ENCODE peak calls at places on chromosome 22, in six cellular contexts. L, P, E, Z, C and N are unnamed samples.

GRCh38 chr22:17700778-17701177 is 62.2 kb downstream of the BCL2L13 start:
- DNase-seq in Z (no peak), C (no peak), L (no peak), E (no peak), P (no peak), N (peak)

GRCh38 chr22:49986325-49986724 is 25.8 kb downstream of the PIM3 start:
- DNase-seq in C (no peak), P (no peak), Z (no peak), E (no peak), L (no peak), N (no peak)

GRCh38 chr22:20517422-20517821 is 10.0 kb downstream of the MED15 start:
- DNase-seq in Z (no peak), C (no peak), L (no peak), E (no peak), P (no peak), N (no peak)

GRCh38 chr22:27842236-27842993 is 40.9 kb upstream of the MN1 start:
- DNase-seq in P (peak), Z (no peak), C (no peak), E (no peak), L (no peak), N (no peak)

GRCh38 chr22:33020721-33021120 is 37.5 kb downstream of the SYN3 start:
- DNase-seq in Z (no peak), P (no peak), C (no peak), E (no peak), L (no peak), N (no peak)

GRCh38 chr22:30252411-30253204 is 6.0 kb upstream of the LIF start:
- DNase-seq in E (no peak), L (no peak), C (no peak), Z (no peak), P (no peak), N (no peak)

GRCh38 chr22:46070215-46070721 is 80.1 kb upstream of the PPARA start:
- DNase-seq in Z (peak), C (no peak), L (no peak), E (peak), P (peak), N (peak)

GRCh38 chr22:28115426-28115825 is 196.4 kb upstream of the PITPNB start:
- DNase-seq in Z (no peak), P (no peak), E (no peak), L (no peak), C (no peak), N (no peak)

GRCh38 chr22:18103527-18104269 is 6.9 kb upstream of the TUBA8 start:
- DNase-seq in L (no peak), P (no peak), E (no peak), C (no peak), Z (no peak), N (no peak)

GRCh38 chr22:47163876-47164513 is 401.5 kb downstream of the TBC1D22A start:
- DNase-seq in P (no peak), Z (peak), E (peak), L (no peak), C (no peak), N (no peak)

GRCh38 chr22:25051073-25051472 is 98.6 kb downstream of the KIAA1671 start:
- DNase-seq in C (no peak), Z (no peak), E (no peak), P (no peak), L (no peak), N (no peak)

GRCh38 chr22:45526263-45526662 is 23.6 kb downstream of the FBLN1 start:
- DNase-seq in L (no peak), Z (no peak), E (no peak), P (no peak), C (no peak), N (no peak)

GRCh38 chr22:31089101-31090100 is 8.3 kb downstream of the SMTN start:
- DNase-seq in C (peak), P (peak), L (no peak), Z (peak), E (peak), N (peak)

GRCh38 chr22:49887716-49888115 is 30.5 kb downstream of the ALG12 start:
- DNase-seq in P (no peak), Z (no peak), L (no peak), C (no peak), E (no peak), N (no peak)

GRCh38 chr22:31846161-31847115 is 92.6 kb downstream of the DEPDC5 start:
- DNase-seq in P (no peak), L (peak), C (peak), E (no peak), Z (no peak), N (peak)

GRCh38 chr22:29716814-29717213 is 3.0 kb upstream of the CABP7 start:
- DNase-seq in C (peak), Z (peak), E (peak), L (peak), P (peak), N (peak)

GRCh38 chr22:25420925-25421904 is 143.3 kb upstream of the GRK3 start:
- DNase-seq in L (no peak), E (no peak), P (no peak), Z (no peak), C (no peak), N (no peak)

GRCh38 chr22:21661991-21662390 is 3.8 kb upstream of the PPIL2 start:
- DNase-seq in C (no peak), Z (no peak), E (no peak), L (no peak), P (no peak), N (no peak)

GRCh38 chr22:21660904-21661303 is 4.9 kb upstream of the PPIL2 start:
- DNase-seq in E (no peak), L (no peak), C (no peak), P (no peak), Z (no peak), N (no peak)

GRCh38 chr22:21659864-21660525 is 5.8 kb upstream of the PPIL2 start:
- DNase-seq in E (no peak), L (no peak), Z (no peak), C (no peak), P (no peak), N (no peak)

GRCh38 chr22:21657020-21657360 is 8.8 kb upstream of the PPIL2 start:
- DNase-seq in Z (no peak), C (no peak), E (no peak), P (no peak), L (no peak), N (no peak)

GRCh38 chr22:21657361-21658118 is 8.3 kb upstream of the PPIL2 start:
- DNase-seq in C (peak), L (no peak), E (peak), Z (no peak), P (peak), N (peak)
- TF ChIP-seq CTCF in C (no peak), L (no peak), E (peak), Z (no peak), P (no peak), N (no peak)

DNA sequence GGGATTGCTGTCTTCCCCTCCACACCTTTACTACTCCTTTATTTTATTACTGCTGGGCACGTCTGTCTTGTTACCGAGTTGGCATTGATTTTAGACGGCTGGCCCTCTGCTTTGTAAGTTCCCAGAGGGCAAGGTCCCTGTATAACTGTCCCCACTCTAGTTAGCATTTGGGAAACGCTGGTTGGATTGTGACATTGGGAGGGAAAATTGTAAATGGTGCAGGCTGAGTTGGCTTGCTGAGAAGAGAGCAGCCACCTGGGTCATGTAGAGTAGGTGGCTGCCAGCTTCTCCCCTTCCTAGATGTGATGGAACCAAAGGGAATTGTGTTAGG is 1.7 kb downstream of the TAB1 start:
- DNase-seq in L (no peak), E (no peak), C (no peak), P (no peak), Z (no peak), N (no peak)
- H3K4me3 ChIP-seq in L (no peak), E (no peak), C (no peak), P (no peak), Z (no peak), N (no peak)

DNA sequence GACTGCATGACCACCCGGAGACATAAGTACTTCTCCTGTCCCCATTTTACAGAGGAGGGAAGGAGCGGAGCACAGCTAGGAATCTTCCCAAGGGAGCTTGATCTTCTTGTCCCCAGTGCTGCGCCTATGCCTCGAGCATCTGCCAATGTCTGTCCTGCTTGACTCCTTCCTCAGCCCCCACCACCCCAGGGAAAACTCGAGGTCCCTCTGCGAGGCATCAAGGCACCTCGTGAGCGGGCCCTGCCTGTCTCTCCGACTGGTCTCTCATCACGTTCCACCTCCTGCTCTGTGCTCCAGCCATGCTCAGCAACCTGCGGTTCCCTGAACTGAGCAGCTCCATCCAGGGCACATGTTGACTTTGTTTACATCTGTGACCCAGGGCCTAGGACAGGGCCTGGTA is 2.5 kb downstream of the NCF4 start:
- DNase-seq in E (no peak), L (no peak), P (no peak), C (no peak), Z (no peak), N (no peak)
- TF ChIP-seq CTCF in E (no peak), L (no peak), P (no peak), C (no peak), Z (no peak), N (no peak)

GRCh38 chr22:23688571-23688970 is 2.2 kb upstream of the RGL4 start:
- DNase-seq in C (no peak), Z (no peak), P (no peak), E (peak), L (no peak), N (no peak)

GRCh38 chr22:23692598-23693291 is 1.9 kb downstream of the RGL4 start:
- DNase-seq in C (no peak), L (no peak), E (no peak), P (peak), Z (no peak), N (no peak)

GRCh38 chr22:23689414-23689813 is 1.4 kb upstream of the RGL4 start:
- DNase-seq in E (no peak), Z (no peak), L (no peak), P (no peak), C (no peak), N (no peak)

GRCh38 chr22:23691748-23692423 is 1.1 kb downstream of the RGL4 start:
- DNase-seq in P (no peak), Z (no peak), C (no peak), L (no peak), E (peak), N (no peak)

DNA sequence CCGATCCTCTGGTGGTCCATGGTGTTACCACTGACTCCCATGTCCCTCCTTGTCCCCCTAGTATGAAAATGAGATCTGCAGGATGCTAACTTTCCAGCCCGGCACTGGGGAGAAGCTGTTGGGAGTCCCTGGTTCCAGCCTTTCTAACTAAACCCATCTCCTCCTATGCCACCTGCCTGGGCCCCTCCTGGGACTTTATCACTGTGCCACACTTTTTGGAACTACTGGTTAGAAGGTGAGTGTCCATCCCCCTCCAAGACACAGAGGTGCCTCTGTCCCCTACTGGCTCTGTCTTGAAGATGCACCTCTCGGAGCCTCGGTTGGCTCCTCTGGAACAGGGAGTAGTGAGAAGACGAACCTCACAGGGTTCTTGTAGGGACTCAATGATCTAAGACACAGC is at the start of gene RGL4:
- DNase-seq in C (no peak), Z (no peak), P (no peak), L (no peak), E (no peak), N (no peak)
- H3K4me3 ChIP-seq in C (no peak), Z (no peak), P (no peak), L (no peak), E (no peak), N (no peak)

DNA sequence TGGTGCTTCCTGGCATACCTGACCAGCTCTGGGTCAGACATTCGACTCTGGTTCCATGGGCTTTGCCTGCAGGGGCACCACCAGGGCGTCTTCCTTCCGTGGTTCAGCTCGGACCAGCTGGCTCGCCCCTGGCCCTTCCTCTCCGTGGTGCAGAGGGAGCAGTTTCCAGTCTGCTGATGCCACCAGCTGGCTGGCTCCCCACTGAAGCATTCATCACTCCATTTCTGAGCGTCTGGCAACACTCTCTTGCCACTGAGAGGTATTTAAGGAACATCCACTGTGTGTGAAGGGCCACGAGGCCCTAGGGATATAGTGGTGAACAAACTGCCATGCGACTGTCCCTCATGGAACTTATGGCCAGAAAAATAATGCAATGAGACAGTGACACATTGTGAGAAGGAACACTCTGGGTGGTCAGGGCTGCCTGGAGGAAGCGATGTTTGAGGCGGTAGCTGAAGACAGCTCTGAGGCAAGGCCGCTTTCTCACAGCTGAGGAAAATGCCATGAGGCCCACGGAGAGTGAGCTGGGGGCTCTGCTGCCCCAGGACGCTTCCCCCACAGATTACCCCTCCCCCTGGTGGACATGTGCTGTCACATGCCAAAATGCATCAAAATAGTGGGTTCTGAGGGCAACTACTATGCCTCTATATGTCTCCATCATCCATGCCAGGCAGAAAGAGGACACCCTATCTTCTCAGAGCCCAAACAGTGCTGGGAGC is 44.9 kb upstream of the ARFGAP3 start:
- DNase-seq in E (no peak), P (no peak), Z (no peak), C (no peak), L (no peak), N (no peak)
- TF ChIP-seq CTCF in E (no peak), P (peak), Z (no peak), C (peak), L (peak), N (peak)

GRCh38 chr22:36757608-36758220 is 18.2 kb downstream of the IFT27 start:
- DNase-seq in E (peak), Z (peak), L (peak), C (peak), P (peak), N (peak)

GRCh38 chr22:36755316-36755715 is 20.6 kb downstream of the IFT27 start:
- DNase-seq in Z (no peak), P (no peak), C (no peak), L (no peak), E (peak), N (no peak)

GRCh38 chr22:36758792-36759271 is 17.1 kb downstream of the IFT27 start:
- DNase-seq in Z (no peak), P (no peak), L (no peak), C (no peak), E (peak), N (no peak)

GRCh38 chr22:36756031-36756430 is 19.9 kb downstream of the IFT27 start:
- DNase-seq in Z (no peak), C (no peak), E (peak), P (no peak), L (no peak), N (no peak)

DNA sequence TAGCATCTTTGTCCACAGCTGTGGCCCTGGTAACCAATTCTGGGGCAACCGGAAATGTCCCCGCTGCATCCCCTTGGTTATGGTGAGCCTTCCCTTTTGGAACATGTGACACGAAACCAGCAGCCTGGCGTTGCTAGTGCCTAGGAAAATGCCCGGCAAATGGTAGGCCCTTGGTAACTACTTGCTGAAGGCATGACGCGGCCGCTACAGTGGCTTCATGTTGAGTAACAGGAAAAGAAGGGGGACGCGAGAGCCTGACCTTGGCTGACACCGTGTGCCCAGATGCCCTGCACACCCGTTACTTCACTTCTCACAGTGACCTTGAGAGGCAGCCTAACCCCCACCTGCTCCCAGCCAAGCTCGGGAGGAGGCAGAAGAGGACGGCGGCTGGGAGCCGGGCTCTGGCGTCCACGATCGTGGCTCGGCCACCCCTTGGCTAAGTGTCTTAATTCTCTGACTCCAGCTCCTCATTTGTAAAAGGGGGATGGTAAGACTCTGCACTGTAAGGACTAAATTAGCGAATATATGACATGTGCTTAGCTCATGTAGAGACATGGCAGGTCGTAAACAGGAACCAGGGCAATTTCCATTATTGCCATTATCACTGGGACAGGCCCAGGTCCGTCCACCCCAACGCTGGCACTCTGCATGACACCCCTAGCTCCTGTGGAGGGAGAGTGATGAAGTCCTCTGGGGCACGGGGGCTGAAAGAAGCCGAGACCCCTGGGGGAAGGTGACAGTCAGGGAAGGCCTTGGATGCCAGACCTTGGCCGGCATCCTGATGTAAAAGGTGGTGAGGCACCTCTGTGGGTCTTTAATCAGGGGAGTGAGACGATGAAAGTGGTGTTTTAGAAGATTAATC is 18.9 kb downstream of the IFT27 start:
- DNase-seq in Z (no peak), L (no peak), P (no peak), E (peak), C (no peak), N (no peak)
- H3K4me3 ChIP-seq in Z (no peak), L (no peak), P (no peak), E (no peak), C (no peak), N (no peak)

GRCh38 chr22:35333220-35333619 is 33.5 kb downstream of the TOM1 start:
- DNase-seq in Z (no peak), E (no peak), L (no peak), C (no peak), P (no peak), N (no peak)

GRCh38 chr22:35328472-35328885 is 28.8 kb downstream of the TOM1 start:
- DNase-seq in E (no peak), P (no peak), L (no peak), Z (no peak), C (no peak), N (no peak)

GRCh38 chr22:35327690-35328471 is 28.2 kb downstream of the TOM1 start:
- DNase-seq in L (no peak), P (no peak), E (no peak), C (no peak), Z (no peak), N (no peak)

GRCh38 chr22:35329114-35329847 is 29.6 kb downstream of the TOM1 start:
- DNase-seq in C (no peak), L (no peak), P (no peak), E (no peak), Z (no peak), N (no peak)

DNA sequence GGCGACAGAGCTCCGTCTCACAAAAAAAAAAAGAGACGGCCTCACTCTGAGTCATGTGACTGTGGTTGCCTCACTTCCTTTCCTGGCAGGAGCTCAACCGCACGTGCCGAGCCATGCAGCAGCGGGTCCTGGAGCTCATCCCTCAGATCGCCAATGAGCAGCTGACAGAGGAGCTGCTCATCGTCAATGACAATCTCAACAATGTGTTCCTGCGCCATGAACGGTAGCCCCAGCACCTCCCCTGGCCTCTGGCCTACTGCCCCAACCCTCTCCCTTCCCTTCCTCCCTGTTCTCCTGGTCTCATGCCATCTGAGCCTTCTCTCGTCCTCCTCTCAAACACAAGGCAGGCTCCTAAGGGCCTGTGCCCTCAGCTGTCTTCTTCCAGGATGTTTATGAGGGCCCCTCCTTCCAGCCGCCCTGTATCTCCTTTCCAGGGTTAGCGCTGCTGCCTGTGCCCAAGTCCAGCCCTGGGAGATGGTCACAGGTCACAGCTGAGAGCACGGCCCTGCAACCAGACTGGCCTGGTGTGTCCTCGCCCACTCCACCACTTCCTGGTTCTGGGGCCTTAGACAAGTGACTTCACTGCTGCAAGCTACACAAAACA is 30.7 kb downstream of the TOM1 start:
- DNase-seq in E (peak), Z (peak), C (peak), L (peak), P (no peak), N (peak)
- TF ChIP-seq CTCF in E (no peak), Z (no peak), C (no peak), L (no peak), P (no peak), N (no peak)